ENCODE peak calls at places on chromosome 17, in six cellular contexts. M is IMR-90, B is H1, S is mesenchymal stem cell, L is H9, O is mesendoderm. G is an unnamed sample.

GRCh38 chr17:58191259-58191896 is 1.1 kb upstream of the EPX start:
- DNase-seq in O (peak; percentile 25), B (no peak), L (no peak), M (no peak), S (no peak), G (no peak)

GRCh38 chr17:46000757-46001156 is 1.7 kb downstream of the STH start:
- DNase-seq in O (no peak), M (no peak), L (no peak), B (no peak), S (no peak), G (no peak)

GRCh38 chr17:40552806-40553693 is 12.2 kb downstream of the CCR7 start:
- DNase-seq in L (peak; percentile 26), S (no peak), B (no peak), M (no peak), O (no peak), G (no peak)

GRCh38 chr17:57915980-57916757 is 39.0 kb downstream of the CUEDC1 start:
- DNase-seq in B (no peak), O (peak; percentile 91), S (no peak), L (peak; percentile 89), M (peak; percentile 26), G (peak; percentile 94)

GRCh38 chr17:1056761-1057160 is 59.8 kb downstream of the TIMM22 start:
- DNase-seq in O (no peak), S (no peak), M (no peak), L (no peak), B (no peak), G (no peak)

GRCh38 chr17:522912-523311 is 170.3 kb upstream of the RPH3AL start:
- DNase-seq in L (peak; percentile 79), M (no peak), S (no peak), B (no peak), O (peak; percentile 83), G (peak; percentile 43)

GRCh38 chr17:39553326-39553945 is 54.3 kb downstream of the NEUROD2 start:
- DNase-seq in B (no peak), O (no peak), S (no peak), L (no peak), M (peak; percentile 60), G (no peak)

GRCh38 chr17:35898283-35899070 is 18.3 kb upstream of the CCL5 start:
- DNase-seq in O (no peak), S (no peak), L (no peak), M (no peak), B (no peak), G (no peak)

GRCh38 chr17:76485569-76485968 is 15.7 kb downstream of the RHBDF2 start:
- DNase-seq in O (no peak), S (no peak), M (no peak), L (no peak), B (no peak), G (no peak)

GRCh38 chr17:68429881-68430280 is 27.4 kb downstream of the WIPI1 start:
- DNase-seq in S (no peak), B (no peak), M (no peak), L (no peak), O (no peak), G (no peak)

DNA sequence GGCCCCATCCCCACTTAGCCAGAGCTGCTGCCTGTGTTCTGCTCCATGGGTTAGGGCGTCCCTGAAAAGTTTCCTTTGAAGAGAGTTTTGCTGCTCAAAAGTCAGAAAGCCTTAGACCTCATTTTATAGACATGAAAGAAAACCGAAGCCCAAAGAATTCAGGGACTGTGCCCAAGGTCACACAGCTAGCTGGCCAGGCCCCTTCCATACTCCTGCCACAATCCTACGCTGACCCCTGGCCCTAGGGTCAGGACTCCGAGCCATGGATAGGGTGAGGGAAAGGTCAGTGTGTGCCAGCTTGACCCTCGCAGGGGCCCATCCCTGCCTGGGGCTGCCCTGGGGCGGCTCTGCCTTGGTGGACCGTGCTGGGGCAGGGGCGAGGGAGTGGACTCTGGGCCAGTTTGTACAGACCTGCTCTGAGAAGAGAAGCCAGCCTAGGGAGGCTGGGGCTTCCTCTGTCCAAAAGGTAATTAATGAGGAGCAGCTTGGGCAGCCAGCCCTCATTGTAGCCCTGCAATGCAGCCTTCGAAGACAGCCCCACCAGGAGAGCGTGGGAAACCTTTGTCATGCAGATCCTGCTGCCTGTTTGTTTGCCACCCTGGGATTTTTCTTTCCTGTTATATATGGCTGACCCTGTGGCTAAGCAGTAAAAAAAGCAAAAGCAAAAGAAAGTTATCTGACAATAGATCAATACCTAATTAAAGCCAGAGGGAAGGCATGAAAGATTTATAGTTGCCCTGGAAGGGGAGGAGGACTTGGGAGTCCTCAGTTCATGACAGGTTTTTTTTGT is 37.4 kb downstream of the RHBDL3 start:
- DNase-seq in B (no peak), M (no peak), O (peak; percentile 78), L (peak; percentile 92), S (no peak), G (no peak)
- H2BK15ac ChIP-seq in B (peak overlapping the region; percentile 72), M (no peak overlapping the region), O (no peak overlapping the region), L (no peak overlapping the region), S (no peak overlapping the region), G (no peak overlapping the region)

GRCh38 chr17:74606050-74606449 is 14.0 kb upstream of the CD300LD start:
- DNase-seq in B (no peak), S (no peak), L (no peak), M (no peak), O (no peak), G (no peak)
- H2BK15ac ChIP-seq in B (no peak overlapping the region), S (no peak overlapping the region), L (no peak overlapping the region), M (no peak overlapping the region), O (no peak overlapping the region), G (no peak overlapping the region)

GRCh38 chr17:51374220-51374619 is 113.9 kb downstream of the UTP18 start:
- DNase-seq in L (no peak), M (no peak), B (no peak), O (no peak), S (no peak), G (no peak)
- H2BK15ac ChIP-seq in L (no peak overlapping the region), M (no peak overlapping the region), B (no peak overlapping the region), O (no peak overlapping the region), S (no peak overlapping the region), G (no peak overlapping the region)

DNA sequence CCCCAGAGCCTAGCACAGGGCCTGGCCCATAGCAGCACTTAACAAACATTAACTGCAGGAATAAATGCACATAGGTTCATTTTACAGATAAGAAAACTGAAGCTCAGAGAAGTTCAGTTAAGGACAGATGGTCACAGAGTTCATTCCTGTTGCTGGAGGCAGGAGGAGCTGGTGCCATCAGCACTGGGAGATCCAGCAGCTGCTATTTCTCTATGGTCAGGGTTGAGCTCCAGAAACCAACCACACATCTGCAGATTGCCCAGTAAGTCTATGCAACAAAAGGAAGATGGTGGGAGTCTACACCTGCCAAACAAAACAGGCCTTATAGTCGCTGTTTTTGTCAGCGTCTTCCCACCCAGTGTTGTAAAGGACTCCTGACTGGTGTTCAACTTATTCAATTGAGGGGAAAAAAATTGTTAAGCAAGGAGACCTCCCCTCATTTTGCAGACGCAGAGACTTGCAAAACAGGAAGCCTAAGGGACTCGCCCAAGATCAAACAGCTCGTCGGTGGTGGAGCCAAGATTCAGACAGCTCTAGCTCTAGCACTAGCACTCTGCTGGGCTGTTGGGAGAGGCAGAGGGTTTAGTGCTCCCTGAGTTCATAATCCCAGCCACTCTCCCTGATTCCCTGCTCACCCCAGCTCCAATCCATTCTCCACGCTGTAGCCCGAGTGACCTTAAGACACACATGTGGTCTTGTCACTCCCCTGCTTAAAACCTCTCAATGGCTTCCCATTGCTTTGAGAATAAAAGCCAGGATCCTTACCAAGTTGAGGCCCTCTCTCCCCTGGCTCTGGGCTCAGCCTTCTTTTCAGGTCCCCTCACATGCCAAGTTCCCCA is 9.0 kb downstream of the NOG start:
- DNase-seq in L (no peak), O (no peak), B (no peak), S (no peak), M (no peak), G (no peak)
- H2BK15ac ChIP-seq in L (no peak overlapping the region), O (no peak overlapping the region), B (no peak overlapping the region), S (no peak overlapping the region), M (no peak overlapping the region), G (no peak overlapping the region)